ENCODE peak calls at places on chromosomes 4 and X, in seven cellular contexts. One of them, this sample, is unnamed.

GRCh38 chrX:139538907-139539593 is 8.5 kb downstream of the F9 start:
- DNase-seq in mucosa of descending colon: no peak
- DNase-seq in psoas muscle: no peak
- DNase-seq in dorsolateral prefrontal cortex: no peak
- DNase-seq in HFF-Myc: no peak
- DNase-seq in OCI-LY7: no peak
- DNase-seq in A549: no peak
- DNase-seq in this sample: no peak

GRCh38 chrX:30607155-30607554 is 29.6 kb upstream of the TASL start:
- DNase-seq in dorsolateral prefrontal cortex: no peak
- DNase-seq in mucosa of descending colon: no peak
- DNase-seq in A549: no peak
- DNase-seq in HFF-Myc: no peak
- DNase-seq in psoas muscle: no peak
- DNase-seq in OCI-LY7: no peak
- DNase-seq in this sample: no peak

GRCh38 chrX:19956923-19957322 is 33.9 kb downstream of the BCLAF3 start:
- DNase-seq in OCI-LY7: no peak
- DNase-seq in A549: no peak
- DNase-seq in mucosa of descending colon: no peak
- DNase-seq in psoas muscle: no peak
- DNase-seq in dorsolateral prefrontal cortex: no peak
- DNase-seq in HFF-Myc: no peak
- DNase-seq in this sample: no peak

GRCh38 chrX:134542485-134542884 is 82.5 kb downstream of the HPRT1 start:
- DNase-seq in HFF-Myc: no peak
- DNase-seq in OCI-LY7: peak
- DNase-seq in A549: peak
- DNase-seq in mucosa of descending colon: no peak
- DNase-seq in psoas muscle: no peak
- DNase-seq in dorsolateral prefrontal cortex: no peak
- DNase-seq in this sample: no peak

GRCh38 chr4:76723916-76724315 is 174.0 kb downstream of the SOWAHB start:
- DNase-seq in A549: peak
- DNase-seq in OCI-LY7: no peak
- DNase-seq in HFF-Myc: no peak
- DNase-seq in mucosa of descending colon: no peak
- DNase-seq in psoas muscle: no peak
- DNase-seq in dorsolateral prefrontal cortex: no peak
- DNase-seq in this sample: no peak

GRCh38 chr4:75327804-75328512 is 186.2 kb downstream of the RCHY1 start:
- DNase-seq in HFF-Myc: no peak
- DNase-seq in mucosa of descending colon: no peak
- DNase-seq in dorsolateral prefrontal cortex: no peak
- DNase-seq in A549: no peak
- DNase-seq in psoas muscle: no peak
- DNase-seq in OCI-LY7: no peak
- DNase-seq in this sample: no peak

GRCh38 chr4:112083587-112084347 is 61.5 kb upstream of the FAM241A start:
- DNase-seq in psoas muscle: no peak
- DNase-seq in A549: peak
- DNase-seq in dorsolateral prefrontal cortex: no peak
- DNase-seq in mucosa of descending colon: no peak
- DNase-seq in OCI-LY7: no peak
- DNase-seq in HFF-Myc: no peak
- DNase-seq in this sample: no peak

GRCh38 chrX:5936438-5936837 is 292.2 kb downstream of the NLGN4X start:
- DNase-seq in mucosa of descending colon: no peak
- DNase-seq in HFF-Myc: no peak
- DNase-seq in dorsolateral prefrontal cortex: no peak
- DNase-seq in OCI-LY7: no peak
- DNase-seq in A549: no peak
- DNase-seq in psoas muscle: peak
- DNase-seq in this sample: no peak

GRCh38 chrX:925652-926061 is 286.8 kb downstream of the CRLF2 start:
- DNase-seq in A549: no peak
- DNase-seq in psoas muscle: no peak
- DNase-seq in dorsolateral prefrontal cortex: no peak
- DNase-seq in OCI-LY7: no peak
- DNase-seq in HFF-Myc: no peak
- DNase-seq in mucosa of descending colon: no peak
- DNase-seq in this sample: no peak

GRCh38 chrX:53249387-53250042 is 24.5 kb upstream of the KDM5C start:
- DNase-seq in psoas muscle: no peak
- DNase-seq in HFF-Myc: no peak
- DNase-seq in dorsolateral prefrontal cortex: no peak
- DNase-seq in mucosa of descending colon: no peak
- DNase-seq in OCI-LY7: no peak
- DNase-seq in A549: no peak
- DNase-seq in this sample: no peak

GRCh38 chrX:29787666-29788065 is 427.7 kb upstream of the MAGEB2 start:
- DNase-seq in psoas muscle: no peak
- DNase-seq in HFF-Myc: no peak
- DNase-seq in OCI-LY7: no peak
- DNase-seq in A549: no peak
- DNase-seq in mucosa of descending colon: no peak
- DNase-seq in dorsolateral prefrontal cortex: no peak
- DNase-seq in this sample: no peak

GRCh38 chrX:6758234-6758633 is 223.3 kb upstream of the VCX3A start:
- DNase-seq in A549: no peak
- DNase-seq in HFF-Myc: no peak
- DNase-seq in OCI-LY7: no peak
- DNase-seq in mucosa of descending colon: no peak
- DNase-seq in dorsolateral prefrontal cortex: no peak
- DNase-seq in psoas muscle: no peak
- DNase-seq in this sample: no peak

GRCh38 chr4:24235609-24236008 is 345.8 kb upstream of the PPARGC1A start:
- DNase-seq in dorsolateral prefrontal cortex: no peak
- DNase-seq in psoas muscle: no peak
- DNase-seq in A549: no peak
- DNase-seq in OCI-LY7: no peak
- DNase-seq in mucosa of descending colon: no peak
- DNase-seq in HFF-Myc: no peak
- DNase-seq in this sample: no peak

GRCh38 chrX:38206542-38206941 is 14.1 kb downstream of the SRPX start:
- DNase-seq in A549: no peak
- DNase-seq in mucosa of descending colon: no peak
- DNase-seq in psoas muscle: no peak
- DNase-seq in OCI-LY7: no peak
- DNase-seq in HFF-Myc: no peak
- DNase-seq in dorsolateral prefrontal cortex: no peak
- DNase-seq in this sample: no peak

GRCh38 chrX:50618788-50619558 is 148.3 kb upstream of the DGKK start:
- DNase-seq in OCI-LY7: no peak
- DNase-seq in mucosa of descending colon: no peak
- DNase-seq in HFF-Myc: no peak
- DNase-seq in A549: no peak
- DNase-seq in dorsolateral prefrontal cortex: no peak
- DNase-seq in psoas muscle: no peak
- DNase-seq in this sample: no peak

GRCh38 chr4:123430031-123430430 is 33.4 kb downstream of the SPRY1 start:
- DNase-seq in dorsolateral prefrontal cortex: no peak
- DNase-seq in A549: no peak
- DNase-seq in OCI-LY7: no peak
- DNase-seq in HFF-Myc: no peak
- DNase-seq in psoas muscle: no peak
- DNase-seq in mucosa of descending colon: no peak
- DNase-seq in this sample: no peak

GRCh38 chr4:154719087-154719486 is 24.7 kb upstream of the LRAT start:
- DNase-seq in dorsolateral prefrontal cortex: no peak
- DNase-seq in psoas muscle: no peak
- DNase-seq in OCI-LY7: no peak
- DNase-seq in HFF-Myc: peak
- DNase-seq in mucosa of descending colon: no peak
- DNase-seq in A549: peak
- DNase-seq in this sample: no peak

GRCh38 chr4:57233391-57233790 is 123.2 kb upstream of the IGFBP7 start:
- DNase-seq in A549: peak
- DNase-seq in psoas muscle: no peak
- DNase-seq in dorsolateral prefrontal cortex: no peak
- DNase-seq in HFF-Myc: no peak
- DNase-seq in OCI-LY7: no peak
- DNase-seq in mucosa of descending colon: no peak
- DNase-seq in this sample: no peak

GRCh38 chr4:6474053-6474568 is 1.7 kb upstream of the PPP2R2C start:
- DNase-seq in HFF-Myc: no peak
- DNase-seq in OCI-LY7: no peak
- DNase-seq in A549: peak
- DNase-seq in psoas muscle: no peak
- DNase-seq in dorsolateral prefrontal cortex: no peak
- DNase-seq in mucosa of descending colon: no peak
- DNase-seq in this sample: no peak

GRCh38 chrX:13742397-13743176 is 8.0 kb downstream of the OFD1 start:
- DNase-seq in OCI-LY7: peak
- DNase-seq in dorsolateral prefrontal cortex: no peak
- DNase-seq in mucosa of descending colon: no peak
- DNase-seq in psoas muscle: no peak
- DNase-seq in HFF-Myc: no peak
- DNase-seq in A549: no peak
- DNase-seq in this sample: no peak

GRCh38 chrX:119145241-119145653 is 17.6 kb upstream of the KIAA1210 start:
- DNase-seq in psoas muscle: no peak
- DNase-seq in A549: peak
- DNase-seq in HFF-Myc: no peak
- DNase-seq in mucosa of descending colon: no peak
- DNase-seq in dorsolateral prefrontal cortex: no peak
- DNase-seq in OCI-LY7: peak
- DNase-seq in this sample: no peak

GRCh38 chr4:26273308-26273980 is 47.4 kb upstream of the RBPJ start:
- DNase-seq in psoas muscle: peak
- DNase-seq in mucosa of descending colon: no peak
- DNase-seq in OCI-LY7: no peak
- DNase-seq in dorsolateral prefrontal cortex: no peak
- DNase-seq in HFF-Myc: no peak
- DNase-seq in A549: no peak
- DNase-seq in this sample: no peak

GRCh38 chrX:39311646-39312045 is 510.4 kb downstream of the MID1IP1 start:
- DNase-seq in OCI-LY7: no peak
- DNase-seq in A549: no peak
- DNase-seq in HFF-Myc: no peak
- DNase-seq in dorsolateral prefrontal cortex: no peak
- DNase-seq in mucosa of descending colon: no peak
- DNase-seq in psoas muscle: no peak
- DNase-seq in this sample: no peak

GRCh38 chrX:119488749-119489148 is 20.5 kb downstream of the SLC25A5 start:
- DNase-seq in dorsolateral prefrontal cortex: no peak
- DNase-seq in HFF-Myc: no peak
- DNase-seq in psoas muscle: peak
- DNase-seq in A549: peak
- DNase-seq in OCI-LY7: peak
- DNase-seq in mucosa of descending colon: no peak
- DNase-seq in this sample: no peak

GRCh38 chr4:128379860-128380259 is 92.2 kb upstream of the PGRMC2 start:
- DNase-seq in dorsolateral prefrontal cortex: no peak
- DNase-seq in HFF-Myc: no peak
- DNase-seq in A549: peak
- DNase-seq in mucosa of descending colon: no peak
- DNase-seq in psoas muscle: peak
- DNase-seq in OCI-LY7: peak
- DNase-seq in this sample: no peak

GRCh38 chr4:139331185-139331584 is 28.9 kb upstream of the NDUFC1 start:
- DNase-seq in A549: no peak
- DNase-seq in psoas muscle: no peak
- DNase-seq in dorsolateral prefrontal cortex: no peak
- DNase-seq in OCI-LY7: no peak
- DNase-seq in HFF-Myc: no peak
- DNase-seq in mucosa of descending colon: no peak
- DNase-seq in this sample: no peak

GRCh38 chr4:177287298-177287697 is 22.4 kb upstream of the NEIL3 start:
- DNase-seq in mucosa of descending colon: no peak
- DNase-seq in dorsolateral prefrontal cortex: no peak
- DNase-seq in OCI-LY7: no peak
- DNase-seq in HFF-Myc: no peak
- DNase-seq in A549: no peak
- DNase-seq in psoas muscle: no peak
- DNase-seq in this sample: no peak

GRCh38 chr4:101853691-101854090 is 63.2 kb downstream of the BANK1 start:
- DNase-seq in psoas muscle: no peak
- DNase-seq in A549: no peak
- DNase-seq in HFF-Myc: no peak
- DNase-seq in dorsolateral prefrontal cortex: no peak
- DNase-seq in OCI-LY7: no peak
- DNase-seq in mucosa of descending colon: no peak
- DNase-seq in this sample: no peak
- H3K4me3 ChIP-seq in psoas muscle: no peak
- H3K4me3 ChIP-seq in A549: no peak
- H3K4me3 ChIP-seq in HFF-Myc: no peak
- H3K4me3 ChIP-seq in dorsolateral prefrontal cortex: no peak
- H3K4me3 ChIP-seq in OCI-LY7: no peak
- H3K4me3 ChIP-seq in mucosa of descending colon: no peak
- H3K4me3 ChIP-seq in this sample: no peak

DNA sequence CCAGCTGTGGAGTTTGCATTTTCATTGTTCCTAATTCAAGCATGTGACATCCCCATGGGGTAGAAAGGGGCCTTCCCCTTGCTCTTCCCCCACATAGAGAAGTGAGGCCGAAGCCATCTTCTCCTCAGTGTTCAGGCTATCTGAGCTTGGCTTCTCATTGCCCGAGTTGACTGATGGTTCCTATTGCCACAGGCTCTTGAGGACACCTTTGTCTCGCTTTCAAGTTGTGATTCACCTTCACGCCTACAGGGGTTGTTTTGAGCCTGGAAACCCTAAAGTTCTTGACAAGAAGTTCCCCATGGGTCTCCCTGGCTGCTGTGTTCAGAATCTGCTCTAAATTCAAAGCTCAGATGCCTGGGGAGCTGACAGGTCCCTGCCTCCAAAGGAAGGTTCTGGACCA is 24.9 kb downstream of the CCNQ start:
- DNase-seq in mucosa of descending colon: no peak
- DNase-seq in psoas muscle: no peak
- DNase-seq in HFF-Myc: no peak
- DNase-seq in OCI-LY7: peak
- DNase-seq in dorsolateral prefrontal cortex: no peak
- DNase-seq in A549: peak
- DNase-seq in this sample: no peak
- H3K4me3 ChIP-seq in mucosa of descending colon: no peak
- H3K4me3 ChIP-seq in psoas muscle: no peak
- H3K4me3 ChIP-seq in HFF-Myc: no peak
- H3K4me3 ChIP-seq in OCI-LY7: no peak
- H3K4me3 ChIP-seq in dorsolateral prefrontal cortex: no peak
- H3K4me3 ChIP-seq in A549: no peak
- H3K4me3 ChIP-seq in this sample: no peak

DNA sequence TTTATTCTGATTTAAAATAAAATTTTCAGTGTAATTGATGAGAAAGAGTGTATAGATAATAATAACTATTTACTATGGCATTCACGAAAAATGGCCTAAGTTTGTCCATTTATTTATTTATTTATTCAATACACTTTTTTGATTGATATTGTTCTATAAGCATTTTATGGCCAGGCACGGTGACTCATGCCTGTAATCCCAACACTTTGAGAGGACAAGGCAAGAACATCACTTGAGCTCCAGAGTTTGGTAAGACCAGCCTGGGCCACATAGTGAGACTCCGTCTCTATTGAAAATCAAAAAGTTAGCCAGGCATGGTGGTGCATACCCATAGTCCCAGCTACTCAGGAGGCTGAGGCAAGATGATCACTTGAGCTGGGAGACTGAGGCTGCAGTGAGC is 25.7 kb downstream of the GASK1B start:
- DNase-seq in psoas muscle: no peak
- DNase-seq in mucosa of descending colon: no peak
- DNase-seq in dorsolateral prefrontal cortex: no peak
- DNase-seq in A549: no peak
- DNase-seq in HFF-Myc: no peak
- DNase-seq in OCI-LY7: no peak
- DNase-seq in this sample: no peak
- H3K4me3 ChIP-seq in psoas muscle: no peak
- H3K4me3 ChIP-seq in mucosa of descending colon: no peak
- H3K4me3 ChIP-seq in dorsolateral prefrontal cortex: no peak
- H3K4me3 ChIP-seq in A549: no peak
- H3K4me3 ChIP-seq in HFF-Myc: no peak
- H3K4me3 ChIP-seq in OCI-LY7: no peak
- H3K4me3 ChIP-seq in this sample: no peak

GRCh38 chr4:183407128-183407585 is 37.3 kb upstream of the CDKN2AIP start:
- DNase-seq in A549: peak
- DNase-seq in OCI-LY7: peak
- DNase-seq in dorsolateral prefrontal cortex: peak
- DNase-seq in psoas muscle: peak
- DNase-seq in mucosa of descending colon: peak
- DNase-seq in HFF-Myc: no peak
- DNase-seq in this sample: no peak
- H3K4me3 ChIP-seq in A549: peak
- H3K4me3 ChIP-seq in OCI-LY7: peak
- H3K4me3 ChIP-seq in dorsolateral prefrontal cortex: peak
- H3K4me3 ChIP-seq in psoas muscle: peak
- H3K4me3 ChIP-seq in mucosa of descending colon: no peak
- H3K4me3 ChIP-seq in HFF-Myc: peak
- H3K4me3 ChIP-seq in this sample: peak